ENCODE peak calls at places on chromosomes 12 and 14, in four cellular contexts. I is cardiac muscle cell, N is left ventricle myocardium inferior, C is PC-3. Z is an unnamed sample.

GRCh38 chr14:50763386-50764007 is 67.5 kb downstream of the NIN start:
- DNase-seq in I (no peak), N (no peak), C (peak; percentile 99), Z (no peak)

GRCh38 chr14:38866461-38866860 is 236.6 kb downstream of the SEC23A start:
- DNase-seq in I (no peak), N (no peak), C (no peak), Z (no peak)

GRCh38 chr14:65321370-65321875 is 91.1 kb upstream of the FUT8 start:
- DNase-seq in I (no peak), N (no peak), C (peak; percentile 98), Z (no peak)

GRCh38 chr14:67510836-67511235 is 22.3 kb upstream of the PLEKHH1 start:
- DNase-seq in I (no peak), N (no peak), C (no peak), Z (no peak)

GRCh38 chr12:78818487-78818886 is 46.1 kb upstream of the SYT1 start:
- DNase-seq in I (no peak), N (no peak), C (peak; percentile 20), Z (no peak)

GRCh38 chr12:94180558-94181296 is 32.4 kb downstream of the PLXNC1 start:
- DNase-seq in I (no peak), N (no peak), C (peak; percentile 86), Z (no peak)

GRCh38 chr12:99498756-99499155 is 148.8 kb upstream of the GARIN6 start:
- DNase-seq in I (no peak), N (no peak), C (peak; percentile 80), Z (no peak)

GRCh38 chr12:123139926-123140674 is 10.8 kb downstream of the PITPNM2 start:
- DNase-seq in I (no peak), N (no peak), C (peak; percentile 15), Z (no peak)

GRCh38 chr12:126518596-126519200 is 1453.5 kb downstream of the AACS start:
- DNase-seq in I (no peak), N (no peak), C (no peak), Z (no peak)

GRCh38 chr12:34218193-34219045 is 196.1 kb downstream of the ALG10 start:
- DNase-seq in I (no peak), N (peak; percentile 44), C (peak; percentile 89), Z (no peak)

GRCh38 chr12:112607427-112607826 is 184.1 kb upstream of the RPH3A start:
- DNase-seq in I (no peak), N (no peak), C (no peak), Z (no peak)

GRCh38 chr12:22275847-22276246 is 58.7 kb downstream of the ST8SIA1 start:
- DNase-seq in I (peak; percentile 37), N (peak; percentile 86), C (peak; percentile 95), Z (peak; percentile 77)

GRCh38 chr12:104297477-104298113 is 5.9 kb upstream of the EID3 start:
- DNase-seq in I (no peak), N (no peak), C (peak; percentile 48), Z (no peak)

GRCh38 chr12:104295954-104296353 is 7.6 kb upstream of the EID3 start:
- DNase-seq in I (no peak), N (no peak), C (no peak), Z (no peak)

GRCh38 chr12:104303538-104304151 is at the start of gene EID3:
- DNase-seq in I (peak; percentile 73), N (peak; percentile 93), C (no peak), Z (peak; percentile 91)

GRCh38 chr12:104296718-104297117 is 6.8 kb upstream of the EID3 start:
- DNase-seq in I (no peak), N (no peak), C (no peak), Z (no peak)

DNA sequence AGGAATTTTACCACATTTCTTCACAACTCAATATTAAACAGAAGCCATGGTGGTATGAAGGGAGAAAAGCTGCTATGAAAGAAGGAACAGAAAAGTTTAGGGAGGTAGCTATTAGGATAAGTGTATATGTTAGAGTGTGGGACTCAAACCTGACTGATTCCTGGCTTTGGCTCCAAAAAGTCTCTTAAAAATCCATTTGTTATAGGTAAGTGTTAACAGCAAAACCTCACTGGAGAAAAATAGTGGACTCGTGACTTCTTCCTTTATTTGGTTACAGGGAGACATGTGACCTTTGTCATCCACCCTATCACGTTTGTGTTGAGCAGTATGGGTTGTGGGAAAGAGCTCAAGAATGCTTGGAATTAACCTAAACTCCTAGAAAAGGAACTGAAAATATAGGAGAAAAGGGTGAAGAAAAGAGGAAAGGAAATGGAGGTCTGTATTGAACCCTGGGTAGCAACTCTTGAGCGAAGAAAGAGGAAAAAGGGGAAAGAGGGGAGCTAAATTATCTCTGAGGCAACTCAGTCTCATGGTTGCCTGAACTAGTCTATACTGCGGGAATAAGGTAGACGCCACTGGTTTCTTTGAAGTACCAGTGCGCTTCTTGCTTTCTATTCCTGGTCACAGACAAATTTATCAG is 3.6 kb upstream of the EID3 start:
- DNase-seq in I (no peak), N (no peak), C (no peak), Z (no peak)
- H3K4me1 ChIP-seq in I (no peaks in the 10 kb centered on the region), N (peaks cover 85% of the 10 kb centered on the region), C (peaks cover 54% of the 10 kb centered on the region), Z (peaks cover 20% of the 10 kb centered on the region)

DNA sequence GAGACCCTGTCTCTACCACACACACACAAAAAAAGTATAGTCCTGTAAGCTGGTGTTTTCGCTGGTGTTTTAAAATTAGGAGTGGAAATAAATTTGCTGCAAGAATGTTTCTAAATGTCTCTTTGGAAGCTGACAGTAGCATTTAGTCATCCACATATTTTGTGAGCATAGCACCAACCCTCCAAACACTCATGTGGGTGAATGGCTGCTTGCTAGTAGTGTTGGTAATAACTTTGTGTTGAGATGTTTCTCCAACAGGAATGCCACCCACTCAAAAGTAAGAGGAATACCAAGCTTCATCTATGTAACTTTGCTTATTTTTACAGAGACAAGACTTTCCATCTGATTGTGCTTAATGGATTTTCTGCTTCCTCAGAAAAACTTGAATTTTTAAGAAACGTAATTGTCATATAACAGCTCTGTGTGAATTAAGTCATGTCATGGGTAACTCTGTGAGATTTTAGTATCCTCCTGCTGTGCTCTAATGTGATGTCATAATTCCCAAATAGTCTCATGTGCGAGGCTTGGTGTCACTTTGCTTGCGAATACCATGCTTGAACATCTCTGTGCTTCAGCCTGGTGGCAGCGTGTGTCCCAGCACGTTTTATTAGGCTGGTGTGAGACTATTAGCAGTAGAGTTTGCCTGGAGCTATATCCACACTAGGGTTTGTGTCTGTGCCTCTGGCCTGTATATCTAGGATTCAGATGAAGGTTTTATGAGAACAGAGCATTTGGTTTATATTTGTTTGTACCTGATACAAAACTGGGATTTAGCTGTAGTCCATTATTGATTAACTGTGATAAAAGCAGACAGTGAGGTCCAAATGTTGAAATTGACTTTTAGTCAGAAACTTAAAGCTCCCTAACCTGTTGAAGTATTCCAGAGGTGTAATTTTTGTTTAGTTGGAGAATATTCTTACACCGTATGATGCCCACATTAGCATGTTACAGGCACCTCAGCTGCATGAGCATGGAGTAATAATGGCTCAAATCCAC is 80.5 kb downstream of the FBXW8 start:
- DNase-seq in I (no peak), N (no peak), C (no peak), Z (no peak)
- H3K36me3 ChIP-seq in I (peaks cover 12% of the 10 kb centered on the region), N (peaks cover 13% of the 10 kb centered on the region), C (peaks cover 8% of the 10 kb centered on the region), Z (peaks cover 27% of the 10 kb centered on the region)

GRCh38 chr12:121466800-121467637 is 67.1 kb downstream of the RNF34 start:
- DNase-seq in I (peak; percentile 93), N (peak; percentile 92), C (peak; percentile 98), Z (peak; percentile 90)
- H3K4me1 ChIP-seq in I (peaks cover 14% of the 10 kb centered on the region), N (peaks cover 24% of the 10 kb centered on the region), C (peaks cover 16% of the 10 kb centered on the region), Z (peaks cover 9% of the 10 kb centered on the region)

GRCh38 chr12:71645268-71645667 is 18.4 kb downstream of the ZFC3H1 start:
- DNase-seq in I (no peak), N (no peak), C (no peak), Z (no peak)
- H3K36me3 ChIP-seq in I (peaks cover 42% of the 10 kb centered on the region), N (peaks cover 81% of the 10 kb centered on the region), C (peaks cover 53% of the 10 kb centered on the region), Z (peaks cover 91% of the 10 kb centered on the region)

GRCh38 chr12:57839996-57840395 is 6.5 kb downstream of the CTDSP2 start:
- DNase-seq in I (no peak), N (no peak), C (no peak), Z (no peak)
- H3K4me1 ChIP-seq in I (peaks cover 91% of the 10 kb centered on the region), N (peaks cover 98% of the 10 kb centered on the region), C (peaks cover 23% of the 10 kb centered on the region), Z (peaks cover 95% of the 10 kb centered on the region)

GRCh38 chr14:20482382-20482781 is 13.2 kb downstream of the PNP start:
- DNase-seq in I (no peak), N (no peak), C (no peak), Z (no peak)
- H3K36me3 ChIP-seq in I (no peaks in the 10 kb centered on the region), N (no peaks in the 10 kb centered on the region), C (peaks cover 11% of the 10 kb centered on the region), Z (no peaks in the 10 kb centered on the region)

GRCh38 chr14:23151342-23151741 is 32.1 kb downstream of the SLC7A8 start:
- DNase-seq in I (no peak), N (no peak), C (no peak), Z (no peak)
- H3K4me1 ChIP-seq in I (peaks cover 17% of the 10 kb centered on the region), N (peaks cover 63% of the 10 kb centered on the region), C (no peaks in the 10 kb centered on the region), Z (peaks cover 14% of the 10 kb centered on the region)

GRCh38 chr14:100278702-100279101 is 27.5 kb downstream of the SLC25A29 start:
- DNase-seq in I (no peak), N (no peak), C (peak; percentile 27), Z (no peak)
- H3K36me3 ChIP-seq in I (peaks cover 5% of the 10 kb centered on the region), N (peaks cover 11% of the 10 kb centered on the region), C (peaks cover 30% of the 10 kb centered on the region), Z (peaks cover 28% of the 10 kb centered on the region)

Z was measured in heart left ventricle.